ENCODE peak calls at places on chromosomes 5 and 9, in five cellular contexts. N, Z, X, D and F are unnamed samples.

GRCh38 chr5:93600409-93601052 is 17.5 kb downstream of the NR2F1 start:
- DNase-seq in N (peak; percentile 71), Z (no peak), X (peak; percentile 67), D (no peak), F (no peak)

GRCh38 chr5:115634343-115635132 is 8.7 kb upstream of the TMED7 start:
- DNase-seq in N (peak; percentile 70), Z (peak; percentile 86), X (peak; percentile 80), D (peak; percentile 83), F (peak; percentile 84)

GRCh38 chr9:13555989-13556500 is 276.6 kb upstream of the MPDZ start:
- DNase-seq in N (no peak), Z (no peak), X (no peak), D (no peak), F (no peak)

GRCh38 chr9:110714314-110714713 is 45.7 kb downstream of the MUSK start:
- DNase-seq in N (peak; percentile 7), Z (no peak), X (peak; percentile 50), D (no peak), F (no peak)

GRCh38 chr9:100129772-100130171 is 30.7 kb downstream of the INVS start:
- DNase-seq in N (peak; percentile 12), Z (no peak), X (no peak), D (no peak), F (no peak)

GRCh38 chr5:177474845-177475562 is 1.6 kb upstream of the DBN1 start:
- DNase-seq in N (peak; percentile 47), Z (no peak), X (no peak), D (no peak), F (peak; percentile 25)

GRCh38 chr5:147458581-147458980 is 51.3 kb downstream of the DPYSL3 start:
- DNase-seq in N (no peak), Z (no peak), X (no peak), D (no peak), F (no peak)

GRCh38 chr5:50929174-50929573 is 262.7 kb downstream of the PARP8 start:
- DNase-seq in N (no peak), Z (no peak), X (no peak), D (no peak), F (no peak)

GRCh38 chr5:94159144-94159543 is 417.7 kb upstream of the POU5F2 start:
- DNase-seq in N (no peak), Z (no peak), X (no peak), D (no peak), F (no peak)

GRCh38 chr9:129717991-129718390 is 34.9 kb downstream of the PTGES start:
- DNase-seq in N (no peak), Z (no peak), X (no peak), D (no peak), F (no peak)

GRCh38 chr9:129719135-129719534 is 33.7 kb downstream of the PTGES start:
- DNase-seq in N (no peak), Z (no peak), X (no peak), D (peak; percentile 77), F (no peak)

GRCh38 chr9:129718647-129719046 is 34.2 kb downstream of the PTGES start:
- DNase-seq in N (no peak), Z (no peak), X (no peak), D (no peak), F (no peak)

GRCh38 chr9:129720865-129721545 is 31.8 kb downstream of the PTGES start:
- DNase-seq in N (no peak), Z (no peak), X (no peak), D (peak; percentile 36), F (no peak)

GRCh38 chr9:129720181-129720864 is 32.5 kb downstream of the PTGES start:
- DNase-seq in N (no peak), Z (no peak), X (no peak), D (peak; percentile 86), F (no peak)
- TF ChIP-seq CTCF in N (no peak), Z (no peak), X (peak; percentile 22), D (peak; percentile 76), F (no peak)

GRCh38 chr5:141150993-141151325 is 1.1 kb downstream of the PCDHB6 start:
- DNase-seq in N (no peak), Z (no peak), X (no peak), D (no peak), F (no peak)
- H3K9me3 ChIP-seq in N (no peaks in the 10 kb centered on the region), Z (peaks cover 96% of the 10 kb centered on the region), X (peaks cover 15% of the 10 kb centered on the region), D (peaks cover 9% of the 10 kb centered on the region), F (no peaks in the 10 kb centered on the region)

DNA sequence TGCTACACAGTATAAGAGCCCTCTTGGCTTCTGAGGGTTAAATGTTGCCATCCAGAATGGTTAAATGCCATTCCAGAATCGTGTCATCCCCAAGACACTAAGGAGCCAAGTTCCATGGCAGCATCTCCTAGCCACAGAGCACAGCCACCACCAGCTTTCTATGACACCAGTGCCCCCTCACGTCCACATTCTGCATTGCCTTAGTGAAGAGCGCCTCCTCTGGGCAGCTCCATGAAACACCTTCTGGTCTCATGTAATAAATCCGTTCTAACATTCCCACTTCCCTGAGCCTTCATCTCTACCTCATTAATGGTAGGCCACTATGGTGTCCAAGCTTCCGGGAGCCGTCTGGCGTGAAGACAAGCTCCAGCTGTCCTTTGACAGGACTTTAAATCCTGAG is 12.4 kb downstream of the CBY3 start:
- DNase-seq in N (peak; percentile 15), Z (no peak), X (peak; percentile 54), D (peak; percentile 84), F (no peak)
- TF ChIP-seq CTCF in N (peak; percentile 81), Z (peak; percentile 44), X (peak; percentile 99), D (peak; percentile 100), F (no peak)

DNA sequence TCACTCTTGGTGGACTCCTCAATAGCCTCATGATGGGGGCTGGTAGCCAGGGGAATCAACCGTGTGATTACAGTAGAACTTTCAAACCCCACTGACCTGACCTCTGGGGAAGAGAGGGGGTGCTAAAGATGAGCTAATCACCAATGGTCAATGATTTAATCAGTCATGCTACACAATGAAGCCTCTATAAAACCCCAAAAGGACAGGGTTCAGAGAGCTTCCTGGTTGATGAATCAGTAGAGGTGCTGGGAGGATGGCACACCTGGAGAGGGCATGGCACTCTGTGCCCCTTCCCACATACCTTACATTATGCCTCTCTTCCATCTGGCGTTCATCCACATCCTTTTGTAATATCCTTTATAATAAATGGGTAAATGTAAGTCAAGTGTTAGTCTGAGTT is 8.9 kb upstream of the SH3TC2 start:
- DNase-seq in N (no peak), Z (no peak), X (no peak), D (no peak), F (no peak)
- H3K9me3 ChIP-seq in N (no peaks in the 10 kb centered on the region), Z (peaks cover 11% of the 10 kb centered on the region), X (no peaks in the 10 kb centered on the region), D (no peaks in the 10 kb centered on the region), F (no peaks in the 10 kb centered on the region)

GRCh38 chr9:85004818-85005413 is 335.4 kb downstream of the NTRK2 start:
- DNase-seq in N (no peak), Z (no peak), X (no peak), D (no peak), F (no peak)
- TF ChIP-seq CTCF in N (no peak), Z (no peak), X (no peak), D (no peak), F (no peak)

GRCh38 chr9:135170535-135170934 is 83.1 kb downstream of the OLFM1 start:
- DNase-seq in N (no peak), Z (no peak), X (no peak), D (no peak), F (no peak)
- H3K9me3 ChIP-seq in N (no peaks in the 10 kb centered on the region), Z (no peaks in the 10 kb centered on the region), X (peaks cover 51% of the 10 kb centered on the region), D (no peaks in the 10 kb centered on the region), F (no peaks in the 10 kb centered on the region)

DNA sequence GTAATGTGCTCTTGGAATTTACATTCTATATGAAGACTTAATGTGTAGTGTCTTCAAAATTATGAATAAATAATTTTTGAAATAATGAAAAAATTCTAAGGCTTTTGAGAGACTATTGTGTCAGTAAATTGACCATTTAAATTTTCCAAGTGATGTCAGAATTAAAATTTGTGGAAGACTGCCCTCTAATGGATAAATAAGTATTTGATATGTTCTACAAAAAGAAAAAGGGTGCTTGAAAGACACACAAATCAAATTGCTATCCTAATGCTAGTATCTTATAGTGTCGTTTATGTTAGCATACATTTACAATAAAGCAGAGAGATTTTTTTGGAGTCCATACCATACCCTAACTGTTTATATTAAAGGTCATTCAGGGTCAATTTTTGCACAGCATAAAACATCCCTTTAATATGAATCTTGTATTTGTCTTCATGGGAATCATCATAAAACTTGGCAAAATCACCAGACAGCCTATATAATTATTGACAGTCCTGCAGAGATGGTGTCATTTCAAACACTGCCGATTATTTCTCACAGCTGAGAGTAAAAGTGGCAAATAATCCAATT is 120.8 kb upstream of the SLC27A6 start:
- DNase-seq in N (peak; percentile 10), Z (no peak), X (peak; percentile 28), D (no peak), F (no peak)
- TF ChIP-seq CTCF in N (no peak), Z (peak; percentile 59), X (peak; percentile 51), D (peak; percentile 62), F (peak; percentile 24)

DNA sequence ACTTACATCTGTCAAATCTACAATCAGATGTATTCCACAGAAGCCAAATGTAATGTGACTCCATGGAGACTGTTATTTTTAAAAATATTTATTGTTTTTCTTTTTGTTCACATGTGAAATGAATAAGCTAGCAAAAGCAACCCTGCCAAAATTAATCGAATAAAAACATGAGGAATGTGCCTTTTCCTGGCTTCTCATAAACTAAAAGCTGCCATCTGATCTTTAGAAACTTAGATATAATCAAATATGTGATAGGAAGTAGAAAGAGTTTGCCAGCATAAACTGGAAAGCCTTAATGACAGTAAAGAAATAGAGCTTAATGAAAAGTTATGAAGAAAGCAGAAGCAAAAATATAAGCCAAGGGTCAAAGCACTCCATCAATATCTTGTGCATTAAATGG is 1724.7 kb upstream of the WWC1 start:
- DNase-seq in N (no peak), Z (no peak), X (no peak), D (no peak), F (no peak)
- H3K9me3 ChIP-seq in N (no peaks in the 10 kb centered on the region), Z (no peaks in the 10 kb centered on the region), X (peaks cover 7% of the 10 kb centered on the region), D (no peaks in the 10 kb centered on the region), F (no peaks in the 10 kb centered on the region)

GRCh38 chr9:73911814-73912213 is 585.3 kb upstream of the RORB start:
- DNase-seq in N (no peak), Z (no peak), X (no peak), D (no peak), F (no peak)

GRCh38 chr9:73919712-73920111 is 577.4 kb upstream of the RORB start:
- DNase-seq in N (no peak), Z (no peak), X (no peak), D (no peak), F (no peak)

GRCh38 chr9:73916016-73916673 is 581.0 kb upstream of the RORB start:
- DNase-seq in N (peak; percentile 12), Z (no peak), X (no peak), D (peak; percentile 45), F (no peak)
- TF ChIP-seq CTCF in N (no peak), Z (no peak), X (no peak), D (peak; percentile 67), F (no peak)